ENCODE peak calls at places on chromosomes 4 and X, in four cellular contexts. N, Z, A and B are unnamed samples.

GRCh38 chr4:85445058-85445639 is 29.8 kb upstream of the ARHGAP24 start:
- DNase-seq in N (no peak), Z (no peak), A (no peak), B (no peak)

GRCh38 chr4:77007358-77008230 is 58.0 kb downstream of the SEPTIN11 start:
- DNase-seq in N (peak), Z (no peak), A (peak), B (peak)

GRCh38 chrX:46803140-46803539 is 33.7 kb upstream of the RP2 start:
- DNase-seq in N (peak), Z (no peak), A (no peak), B (no peak)

GRCh38 chr4:14583331-14583730 is 418.9 kb upstream of the CPEB2 start:
- DNase-seq in N (no peak), Z (no peak), A (no peak), B (no peak)

GRCh38 chr4:1410491-1411325 is 4.5 kb upstream of the NKX1-1 start:
- DNase-seq in N (peak), Z (peak), A (no peak), B (no peak)

GRCh38 chrX:134562002-134562401 is 96.3 kb downstream of the PLAC1 start:
- DNase-seq in N (no peak), Z (no peak), A (no peak), B (no peak)

GRCh38 chr4:5372198-5372597 is 320.9 kb downstream of the STK32B start:
- DNase-seq in N (no peak), Z (no peak), A (no peak), B (no peak)

GRCh38 chrX:111244238-111244750 is 26.0 kb downstream of the CAPN6 start:
- DNase-seq in N (peak), Z (no peak), A (no peak), B (no peak)

GRCh38 chrX:17046478-17047097 is 100.1 kb downstream of the REPS2 start:
- DNase-seq in N (peak), Z (peak), A (peak), B (peak)

GRCh38 chr4:39043697-39044363 is 11.6 kb upstream of the TMEM156 start:
- DNase-seq in N (peak), Z (no peak), A (no peak), B (no peak)

GRCh38 chrX:135327299-135327698 is 18.0 kb downstream of the ETDC start:
- DNase-seq in N (peak), Z (no peak), A (no peak), B (no peak)

GRCh38 chr4:185589067-185589844 is 53.9 kb upstream of the PDLIM3 start:
- DNase-seq in N (peak), Z (no peak), A (no peak), B (no peak)

GRCh38 chr4:183912585-183912984 is 7.5 kb downstream of the STOX2 start:
- DNase-seq in N (peak), Z (no peak), A (no peak), B (no peak)

GRCh38 chrX:9133426-9133825 is 99.5 kb upstream of the FAM9B start:
- DNase-seq in N (peak), Z (no peak), A (no peak), B (no peak)

GRCh38 chr4:26862381-26862915 is 1.8 kb downstream of the STIM2 start:
- DNase-seq in N (no peak), Z (no peak), A (no peak), B (no peak)

GRCh38 chr4:26860922-26861433 is 337 bp downstream of the STIM2 start:
- DNase-seq in N (peak), Z (peak), A (peak), B (no peak)

GRCh38 chr4:26864904-26865303 is 4.3 kb downstream of the STIM2 start:
- DNase-seq in N (no peak), Z (no peak), A (no peak), B (no peak)

GRCh38 chr4:26861434-26862186 is 969 bp downstream of the STIM2 start:
- DNase-seq in N (peak), Z (peak), A (peak), B (no peak)

GRCh38 chr4:26863512-26863911 is 2.9 kb downstream of the STIM2 start:
- DNase-seq in N (no peak), Z (no peak), A (no peak), B (no peak)
- H3K4me3 ChIP-seq in N (no peak), Z (no peak), A (no peak), B (no peak)

DNA sequence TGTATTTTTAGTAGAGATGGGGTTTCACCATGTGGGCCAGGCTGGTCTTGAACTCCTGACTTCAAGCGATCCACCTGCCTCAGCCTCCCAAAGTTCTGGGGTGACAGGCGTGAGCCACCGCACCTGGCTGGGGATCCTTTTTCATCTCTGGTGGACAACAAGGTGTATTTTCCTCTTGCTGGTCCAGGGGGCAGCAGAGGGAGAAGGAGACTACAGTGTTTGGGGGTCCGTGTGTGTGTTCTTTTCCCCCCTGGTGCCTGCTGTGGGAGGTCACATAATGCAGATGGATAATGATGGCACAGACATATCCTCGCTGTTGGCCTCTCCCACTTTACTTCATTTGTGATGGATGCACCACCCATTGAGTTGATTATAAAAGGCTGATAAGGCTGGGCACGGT is 39.0 kb upstream of the CD99 start:
- DNase-seq in N (no peak), Z (no peak), A (no peak), B (no peak)
- TF ChIP-seq CTCF in N (peak), Z (no peak), A (no peak), B (no peak)

GRCh38 chr4:173518419-173519102 is 11.5 kb downstream of the HAND2 start:
- DNase-seq in N (no peak), Z (no peak), A (peak), B (no peak)
- H3K4me3 ChIP-seq in N (no peak), Z (no peak), A (peak), B (no peak)

GRCh38 chr4:113106076-113106475 is 56.6 kb downstream of the ANK2 start:
- DNase-seq in N (peak), Z (no peak), A (no peak), B (peak)
- TF ChIP-seq CTCF in N (peak), Z (peak), A (peak), B (peak)

GRCh38 chr4:159904906-159905305 is 802.0 kb downstream of the RAPGEF2 start:
- DNase-seq in N (no peak), Z (no peak), A (no peak), B (no peak)
- H3K4me3 ChIP-seq in N (no peak), Z (no peak), A (no peak), B (no peak)

DNA sequence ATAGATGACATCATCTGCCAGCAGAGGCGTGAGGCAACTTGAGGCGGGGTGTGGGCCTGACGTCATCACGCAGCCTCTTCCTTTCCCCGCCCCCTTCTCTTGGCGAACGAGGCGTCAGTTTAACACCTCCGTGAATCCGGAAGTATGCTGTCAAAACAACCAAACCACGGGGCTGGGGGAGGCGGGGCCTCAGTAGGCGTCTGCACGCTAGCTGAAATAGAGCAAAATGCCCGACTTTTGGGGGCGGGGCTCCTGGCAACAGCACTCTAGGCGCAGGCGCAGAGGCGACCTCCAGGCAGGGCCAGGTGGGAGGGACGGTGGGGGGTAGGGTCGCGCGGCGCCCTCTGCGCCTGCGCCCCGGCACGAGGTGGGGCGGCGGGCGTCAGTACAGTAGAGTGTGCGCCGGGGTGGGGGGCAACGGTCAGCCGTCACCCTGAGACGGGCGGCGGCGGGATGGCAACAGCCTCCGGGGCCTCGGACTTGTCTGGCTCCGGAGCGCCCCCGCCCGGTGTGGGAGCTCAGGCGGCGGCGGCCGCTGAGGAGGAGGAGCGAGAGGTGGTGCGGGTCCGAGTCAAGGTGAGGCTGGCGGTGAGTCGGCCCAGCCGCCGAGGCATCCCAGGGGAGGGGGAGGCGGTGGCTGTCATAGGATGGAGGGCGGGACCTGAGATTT is at the start of gene TBC1D25:
- DNase-seq in N (peak), Z (peak), A (peak), B (peak)
- TF ChIP-seq CTCF in N (no peak), Z (peak), A (peak), B (peak)

GRCh38 chr4:106569151-106570029 is 200.8 kb upstream of the GIMD1 start:
- DNase-seq in N (peak), Z (no peak), A (no peak), B (no peak)
- H3K4me3 ChIP-seq in N (no peak), Z (no peak), A (no peak), B (no peak)

GRCh38 chr4:189861101-189861500 is 79.6 kb upstream of the FRG1 start:
- DNase-seq in N (no peak), Z (no peak), A (no peak), B (no peak)

DNA sequence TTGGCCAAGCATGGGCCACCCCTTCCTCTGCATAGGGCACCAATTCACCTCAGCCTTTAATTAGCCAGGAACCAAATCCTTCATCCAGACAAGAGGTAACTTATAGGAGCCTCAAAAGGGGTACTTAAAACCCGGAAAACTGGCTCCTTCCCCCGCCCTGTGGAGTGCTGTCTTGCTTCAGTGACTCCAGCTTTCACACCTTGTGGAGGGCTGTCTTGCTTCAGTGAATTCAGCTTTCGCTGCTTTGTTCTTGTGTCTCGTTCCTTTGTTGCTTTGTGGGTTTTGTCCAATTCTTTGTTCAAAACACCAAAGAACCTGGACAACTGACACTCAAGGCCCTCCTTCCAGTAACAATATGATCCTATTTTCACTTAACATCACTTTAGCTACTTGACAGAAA is 82.2 kb upstream of the FRG1 start:
- DNase-seq in N (no peak), Z (no peak), A (no peak), B (no peak)
- TF ChIP-seq CTCF in N (no peak), Z (no peak), A (no peak), B (no peak)

GRCh38 chr4:147479376-147479775 is 1.5 kb upstream of the EDNRA start:
- DNase-seq in N (no peak), Z (no peak), A (no peak), B (no peak)

GRCh38 chr4:147479817-147480216 is 1.1 kb upstream of the EDNRA start:
- DNase-seq in N (peak), Z (no peak), A (peak), B (no peak)

GRCh38 chr4:147481577-147482109 is 746 bp downstream of the EDNRA start:
- DNase-seq in N (no peak), Z (no peak), A (no peak), B (no peak)

GRCh38 chr4:147480891-147481576 is at the start of gene EDNRA:
- DNase-seq in N (peak), Z (peak), A (peak), B (no peak)

GRCh38 chr4:147480502-147480890 is 401 bp upstream of the EDNRA start:
- DNase-seq in N (no peak), Z (no peak), A (no peak), B (no peak)
- H3K4me3 ChIP-seq in N (peak), Z (no peak), A (peak), B (no peak)